ENCODE peak calls at places on chromosomes 1 and 21, in six cellular contexts. K is HepG2, B is HCT116, Z is H1, F is K562, E is SK-N-SH. S is an unnamed sample.
A peak's percentile ranks its signal among the peaks of the same experiment; 100 is the strongest.

GRCh38 chr1:174998569-174999215 is 1.1 kb upstream of the CACYBP start:
- DNase-seq in K (peak; percentile 72), B (peak; percentile 68), Z (no peak), F (peak; percentile 84), E (peak; percentile 48), S (no peak)

GRCh38 chr1:98034505-98034904 is 113.7 kb upstream of the DPYD start:
- DNase-seq in K (no peak), B (no peak), Z (no peak), F (no peak), E (no peak), S (no peak)

GRCh38 chr1:93000291-93000690 is 39.0 kb upstream of the DIPK1A start:
- DNase-seq in K (no peak), B (no peak), Z (peak; percentile 54), F (no peak), E (no peak), S (no peak)

GRCh38 chr21:45388611-45389296 is 16.2 kb upstream of the COL18A1 start:
- DNase-seq in K (no peak), B (no peak), Z (no peak), F (no peak), E (no peak), S (no peak)

GRCh38 chr1:246836169-246836568 is 95.6 kb downstream of the AHCTF1 start:
- DNase-seq in K (no peak), B (no peak), Z (no peak), F (no peak), E (peak; percentile 31), S (no peak)

GRCh38 chr1:93743465-93743864 is 61.8 kb upstream of the BCAR3 start:
- DNase-seq in K (no peak), B (no peak), Z (no peak), F (no peak), E (no peak), S (peak; percentile 31)

GRCh38 chr1:78113156-78113916 is 67.6 kb downstream of the GIPC2 start:
- DNase-seq in K (no peak), B (no peak), Z (no peak), F (no peak), E (no peak), S (no peak)

GRCh38 chr1:151510957-151511635 is at the start of gene CGN:
- DNase-seq in K (peak; percentile 73), B (no peak), Z (peak; percentile 93), F (peak; percentile 84), E (peak; percentile 99), S (peak; percentile 75)

GRCh38 chr1:204076891-204077290 is 4.0 kb downstream of the SOX13 start:
- DNase-seq in K (no peak), B (no peak), Z (no peak), F (no peak), E (no peak), S (no peak)

GRCh38 chr1:168348146-168348709 is 67.6 kb downstream of the TBX19 start:
- DNase-seq in K (no peak), B (peak; percentile 16), Z (no peak), F (peak; percentile 64), E (no peak), S (no peak)

GRCh38 chr21:33063907-33064622 is 5.9 kb upstream of the OLIG1 start:
- DNase-seq in K (no peak), B (no peak), Z (peak; percentile 56), F (no peak), E (no peak), S (no peak)

GRCh38 chr21:33378081-33378480 is 25.1 kb upstream of the IFNGR2 start:
- DNase-seq in K (no peak), B (no peak), Z (no peak), F (no peak), E (no peak), S (no peak)

GRCh38 chr1:53658489-53659230 is 80.3 kb downstream of the GLIS1 start:
- DNase-seq in K (no peak), B (no peak), Z (no peak), F (no peak), E (no peak), S (no peak)

GRCh38 chr1:151816964-151817730 is 11.9 kb upstream of the LINGO4 start:
- DNase-seq in K (no peak), B (no peak), Z (no peak), F (no peak), E (no peak), S (no peak)

GRCh38 chr1:167517535-167518330 is 596 bp downstream of the CD247 start:
- DNase-seq in K (no peak), B (no peak), Z (peak; percentile 43), F (peak; percentile 79), E (no peak), S (no peak)

GRCh38 chr1:6359568-6360496 is 33.7 kb downstream of the ACOT7 start:
- DNase-seq in K (peak; percentile 93), B (no peak), Z (peak; percentile 57), F (peak; percentile 69), E (peak; percentile 81), S (no peak)

GRCh38 chr1:156428772-156429288 is 59.8 kb downstream of the RHBG start:
- DNase-seq in K (no peak), B (no peak), Z (no peak), F (no peak), E (no peak), S (no peak)

GRCh38 chr1:156430809-156431208 is 61.8 kb downstream of the RHBG start:
- DNase-seq in K (no peak), B (no peak), Z (no peak), F (no peak), E (no peak), S (no peak)

GRCh38 chr1:156429308-156430060 is 60.5 kb downstream of the RHBG start:
- DNase-seq in K (no peak), B (no peak), Z (no peak), F (no peak), E (no peak), S (no peak)

GRCh38 chr1:156431366-156432108 is 62.5 kb downstream of the RHBG start:
- DNase-seq in K (no peak), B (no peak), Z (no peak), F (no peak), E (no peak), S (no peak)

DNA sequence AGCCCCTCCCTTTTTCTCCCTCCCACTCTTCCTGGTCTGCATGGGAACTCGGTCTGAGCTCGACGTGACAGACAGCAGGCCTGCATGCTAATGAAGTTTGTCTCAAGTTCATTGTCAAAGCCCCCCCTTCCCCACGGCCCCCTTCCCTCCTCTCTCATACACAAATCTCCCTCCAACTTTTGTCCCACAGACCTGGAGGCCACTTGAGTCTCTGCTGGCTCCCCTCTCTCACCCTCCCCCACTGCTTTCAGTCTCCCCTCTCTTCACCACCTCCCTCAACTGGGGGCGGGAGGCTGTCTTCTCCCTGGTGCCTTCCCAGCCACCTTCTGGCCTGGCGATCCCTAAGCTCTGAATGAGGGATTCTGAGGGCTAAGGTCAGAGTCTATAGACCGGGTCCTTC is 61.3 kb downstream of the RHBG start:
- DNase-seq in K (no peak), B (no peak), Z (no peak), F (no peak), E (no peak), S (no peak)
- TF ChIP-seq JUND in K (no peak), B (no peak), Z (no peak), F (no peak), E (no peak), S (no peak)

DNA sequence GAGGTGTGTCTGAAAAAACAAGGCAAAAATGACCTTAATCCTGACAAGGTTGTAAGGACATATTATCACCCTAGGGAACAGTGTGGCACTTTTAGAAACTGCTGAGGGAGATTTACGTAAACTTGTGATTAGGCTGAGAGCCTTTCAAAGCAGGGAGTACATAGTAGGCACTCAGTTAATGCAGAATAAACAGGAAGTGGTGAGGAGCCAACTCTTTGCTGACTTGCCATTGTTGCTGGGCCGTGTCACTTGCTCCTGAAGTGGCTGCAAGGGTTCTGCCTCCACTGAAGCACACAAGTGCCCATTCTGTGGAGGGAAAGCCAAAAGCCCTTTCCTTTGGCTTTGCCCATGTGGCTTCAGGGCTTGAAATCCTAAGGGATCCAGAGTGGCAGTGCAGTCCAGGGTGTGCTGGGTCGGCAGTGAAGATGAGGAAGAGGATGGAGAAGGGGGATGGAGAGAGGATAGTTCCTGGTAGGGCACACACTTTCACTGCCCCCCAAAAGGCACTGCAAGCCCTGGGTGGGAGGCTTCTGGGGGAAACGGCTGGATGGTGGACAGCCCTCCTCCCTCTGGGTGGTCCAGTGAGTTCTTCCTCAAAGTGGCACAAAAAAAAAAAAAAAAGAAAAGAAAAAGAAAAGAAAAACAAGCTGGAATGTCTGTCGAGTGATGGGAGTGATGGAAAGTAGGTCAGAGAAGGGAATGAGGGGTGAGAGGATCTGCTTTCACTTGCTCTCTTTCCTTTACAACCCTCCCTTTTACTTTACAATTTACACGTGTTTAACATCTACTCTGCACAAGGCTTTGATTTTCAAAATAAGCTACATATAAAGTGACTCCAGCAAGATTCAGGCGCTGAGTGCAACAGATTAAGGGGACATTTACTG is 13.7 kb upstream of the RHEX start:
- DNase-seq in K (no peak), B (no peak), Z (peak; percentile 41), F (no peak), E (no peak), S (no peak)
- TF ChIP-seq JUND in K (no peak), B (no peak), Z (no peak), F (no peak), E (no peak), S (no peak)

GRCh38 chr1:35876988-35877387 is 6.0 kb upstream of the AGO1 start:
- DNase-seq in K (no peak), B (no peak), Z (peak; percentile 62), F (peak; percentile 62), E (no peak), S (peak; percentile 34)
- TF ChIP-seq JUND in K (no peak), B (no peak), Z (no peak), F (no peak), E (no peak), S (no peak)

GRCh38 chr1:29259802-29260441 is 23.6 kb downstream of the PTPRU start:
- DNase-seq in K (no peak), B (no peak), Z (peak; percentile 89), F (peak; percentile 84), E (peak; percentile 91), S (peak; percentile 74)

GRCh38 chr1:29258189-29258973 is 22.1 kb downstream of the PTPRU start:
- DNase-seq in K (no peak), B (no peak), Z (no peak), F (peak; percentile 64), E (no peak), S (no peak)

GRCh38 chr1:29260531-29260930 is 24.2 kb downstream of the PTPRU start:
- DNase-seq in K (no peak), B (no peak), Z (no peak), F (no peak), E (no peak), S (no peak)

GRCh38 chr1:29256979-29257804 is 20.9 kb downstream of the PTPRU start:
- DNase-seq in K (no peak), B (no peak), Z (no peak), F (peak; percentile 37), E (peak; percentile 63), S (no peak)

DNA sequence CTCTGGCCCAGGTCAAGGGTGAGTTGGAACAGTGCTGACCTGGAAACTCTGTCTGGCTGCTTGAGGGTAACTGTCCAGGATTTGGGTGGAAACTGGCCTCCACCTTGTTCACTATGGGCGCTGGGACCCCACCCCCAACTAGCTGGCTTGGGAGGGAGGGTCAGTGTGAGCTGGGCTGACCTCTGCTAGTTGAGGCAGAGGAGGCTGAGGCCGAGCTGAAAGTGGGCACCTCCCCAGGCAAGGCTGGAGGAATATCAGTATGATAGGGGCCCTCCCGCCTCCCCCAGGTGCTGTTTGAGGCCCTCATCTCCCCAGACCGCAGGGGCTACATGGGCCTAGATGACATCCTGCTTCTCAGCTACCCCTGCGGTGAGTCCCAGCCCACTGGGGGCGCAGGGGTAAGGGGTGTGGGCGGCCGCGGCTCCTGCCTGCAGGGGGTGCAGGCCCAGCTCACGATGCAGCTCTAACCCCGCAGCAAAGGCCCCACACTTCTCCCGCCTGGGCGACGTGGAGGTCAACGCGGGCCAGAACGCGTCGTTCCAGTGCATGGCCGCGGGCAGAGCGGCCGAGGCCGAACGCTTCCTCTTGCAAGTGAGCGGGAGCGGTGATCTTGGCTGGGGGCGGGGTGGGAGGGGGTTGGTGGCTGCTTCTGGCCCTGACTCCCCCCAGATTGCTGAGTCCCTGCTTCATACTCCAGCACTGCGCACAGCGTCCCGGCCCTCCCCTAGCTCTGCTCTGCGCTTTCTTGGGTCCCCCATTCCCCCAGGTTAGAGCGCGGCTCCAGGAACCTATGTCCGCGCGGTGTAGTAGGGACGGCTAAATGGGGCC is 22.9 kb downstream of the PTPRU start:
- DNase-seq in K (no peak), B (no peak), Z (no peak), F (peak; percentile 20), E (peak; percentile 48), S (peak; percentile 23)
- TF ChIP-seq JUND in K (no peak), B (no peak), Z (no peak), F (no peak), E (no peak), S (no peak)

S was measured in T47D.